ENCODE peak calls at places on chromosomes 5 and 9, in ten cellular contexts. One of them, this sample, is unnamed.

GRCh38 chr5:17326600-17327037 is 109.2 kb downstream of the BASP1 start:
- DNase-seq in hippocampal formation: no peak
- DNase-seq in AG04450: no peak
- DNase-seq in immature natural killer cell: no peak
- DNase-seq in activated naive CD4-positive, alpha-beta T cell treated with anti-CD3 and anti-CD28 coated beads, Interleukin-2, amount 50 U/mL, for 16 hours: no peak
- DNase-seq in caudate nucleus: no peak
- DNase-seq in effector CD4-positive, alpha-beta T cell: no peak
- DNase-seq in GM23338: no peak
- DNase-seq in hypothalamus: no peak
- DNase-seq in non-pigmented ciliary epithelial cell: no peak
- DNase-seq in this sample: no peak

GRCh38 chr9:81320909-81321482 is 368.4 kb downstream of the TLE1 start:
- DNase-seq in hippocampal formation: no peak
- DNase-seq in AG04450: no peak
- DNase-seq in immature natural killer cell: no peak
- DNase-seq in activated naive CD4-positive, alpha-beta T cell treated with anti-CD3 and anti-CD28 coated beads, Interleukin-2, amount 50 U/mL, for 16 hours: no peak
- DNase-seq in caudate nucleus: no peak
- DNase-seq in effector CD4-positive, alpha-beta T cell: no peak
- DNase-seq in GM23338: no peak
- DNase-seq in hypothalamus: no peak
- DNase-seq in non-pigmented ciliary epithelial cell: no peak
- DNase-seq in this sample: no peak

GRCh38 chr5:142013734-142014495 is 1.1 kb upstream of the GNPDA1 start:
- DNase-seq in hippocampal formation: peak; percentile 34
- DNase-seq in AG04450: no peak
- DNase-seq in immature natural killer cell: no peak
- DNase-seq in activated naive CD4-positive, alpha-beta T cell treated with anti-CD3 and anti-CD28 coated beads, Interleukin-2, amount 50 U/mL, for 16 hours: no peak
- DNase-seq in caudate nucleus: no peak
- DNase-seq in effector CD4-positive, alpha-beta T cell: no peak
- DNase-seq in GM23338: no peak
- DNase-seq in hypothalamus: no peak
- DNase-seq in non-pigmented ciliary epithelial cell: no peak
- DNase-seq in this sample: no peak

GRCh38 chr9:17219261-17219660 is 84.4 kb downstream of the CNTLN start:
- DNase-seq in hippocampal formation: no peak
- DNase-seq in AG04450: no peak
- DNase-seq in immature natural killer cell: no peak
- DNase-seq in activated naive CD4-positive, alpha-beta T cell treated with anti-CD3 and anti-CD28 coated beads, Interleukin-2, amount 50 U/mL, for 16 hours: no peak
- DNase-seq in caudate nucleus: no peak
- DNase-seq in effector CD4-positive, alpha-beta T cell: no peak
- DNase-seq in GM23338: no peak
- DNase-seq in hypothalamus: no peak
- DNase-seq in non-pigmented ciliary epithelial cell: no peak
- DNase-seq in this sample: no peak

GRCh38 chr5:54621742-54622141 is 104.2 kb downstream of the SNX18 start:
- DNase-seq in hippocampal formation: no peak
- DNase-seq in AG04450: no peak
- DNase-seq in immature natural killer cell: no peak
- DNase-seq in activated naive CD4-positive, alpha-beta T cell treated with anti-CD3 and anti-CD28 coated beads, Interleukin-2, amount 50 U/mL, for 16 hours: no peak
- DNase-seq in caudate nucleus: no peak
- DNase-seq in effector CD4-positive, alpha-beta T cell: no peak
- DNase-seq in GM23338: no peak
- DNase-seq in hypothalamus: no peak
- DNase-seq in non-pigmented ciliary epithelial cell: no peak
- DNase-seq in this sample: no peak

GRCh38 chr9:34976992-34977391 is 12.6 kb upstream of the DNAJB5 start:
- DNase-seq in hippocampal formation: no peak
- DNase-seq in AG04450: no peak
- DNase-seq in immature natural killer cell: no peak
- DNase-seq in activated naive CD4-positive, alpha-beta T cell treated with anti-CD3 and anti-CD28 coated beads, Interleukin-2, amount 50 U/mL, for 16 hours: no peak
- DNase-seq in caudate nucleus: no peak
- DNase-seq in effector CD4-positive, alpha-beta T cell: no peak
- DNase-seq in GM23338: no peak
- DNase-seq in hypothalamus: no peak
- DNase-seq in non-pigmented ciliary epithelial cell: no peak
- DNase-seq in this sample: no peak

GRCh38 chr5:91383956-91384300 is 811 bp upstream of the ARRDC3 start:
- DNase-seq in hippocampal formation: peak; percentile 73
- DNase-seq in AG04450: no peak
- DNase-seq in immature natural killer cell: no peak
- DNase-seq in activated naive CD4-positive, alpha-beta T cell treated with anti-CD3 and anti-CD28 coated beads, Interleukin-2, amount 50 U/mL, for 16 hours: no peak
- DNase-seq in caudate nucleus: no peak
- DNase-seq in effector CD4-positive, alpha-beta T cell: no peak
- DNase-seq in GM23338: peak; percentile 38
- DNase-seq in hypothalamus: no peak
- DNase-seq in non-pigmented ciliary epithelial cell: no peak
- DNase-seq in this sample: no peak

GRCh38 chr5:109805472-109805871 is 115.7 kb downstream of the MAN2A1 start:
- DNase-seq in hippocampal formation: no peak
- DNase-seq in AG04450: no peak
- DNase-seq in immature natural killer cell: no peak
- DNase-seq in activated naive CD4-positive, alpha-beta T cell treated with anti-CD3 and anti-CD28 coated beads, Interleukin-2, amount 50 U/mL, for 16 hours: no peak
- DNase-seq in caudate nucleus: no peak
- DNase-seq in effector CD4-positive, alpha-beta T cell: no peak
- DNase-seq in GM23338: peak; percentile 11
- DNase-seq in hypothalamus: no peak
- DNase-seq in non-pigmented ciliary epithelial cell: no peak
- DNase-seq in this sample: no peak

GRCh38 chr9:77421506-77422265 is 226.4 kb downstream of the GNA14 start:
- DNase-seq in hippocampal formation: no peak
- DNase-seq in AG04450: no peak
- DNase-seq in immature natural killer cell: no peak
- DNase-seq in activated naive CD4-positive, alpha-beta T cell treated with anti-CD3 and anti-CD28 coated beads, Interleukin-2, amount 50 U/mL, for 16 hours: no peak
- DNase-seq in caudate nucleus: no peak
- DNase-seq in effector CD4-positive, alpha-beta T cell: no peak
- DNase-seq in GM23338: no peak
- DNase-seq in hypothalamus: no peak
- DNase-seq in non-pigmented ciliary epithelial cell: no peak
- DNase-seq in this sample: no peak

GRCh38 chr5:146342882-146343865 is 4.5 kb downstream of the POU4F3 start:
- DNase-seq in hippocampal formation: no peak
- DNase-seq in AG04450: no peak
- DNase-seq in immature natural killer cell: no peak
- DNase-seq in activated naive CD4-positive, alpha-beta T cell treated with anti-CD3 and anti-CD28 coated beads, Interleukin-2, amount 50 U/mL, for 16 hours: no peak
- DNase-seq in caudate nucleus: no peak
- DNase-seq in effector CD4-positive, alpha-beta T cell: no peak
- DNase-seq in GM23338: peak; percentile 65
- DNase-seq in hypothalamus: no peak
- DNase-seq in non-pigmented ciliary epithelial cell: no peak
- DNase-seq in this sample: no peak

GRCh38 chr9:35079041-35079425 is 709 bp downstream of the FANCG start:
- DNase-seq in hippocampal formation: no peak
- DNase-seq in AG04450: no peak
- DNase-seq in immature natural killer cell: no peak
- DNase-seq in activated naive CD4-positive, alpha-beta T cell treated with anti-CD3 and anti-CD28 coated beads, Interleukin-2, amount 50 U/mL, for 16 hours: no peak
- DNase-seq in caudate nucleus: no peak
- DNase-seq in effector CD4-positive, alpha-beta T cell: no peak
- DNase-seq in GM23338: no peak
- DNase-seq in hypothalamus: no peak
- DNase-seq in non-pigmented ciliary epithelial cell: no peak
- DNase-seq in this sample: no peak

GRCh38 chr5:102778478-102778877 is 23.4 kb downstream of the PAM start:
- DNase-seq in hippocampal formation: no peak
- DNase-seq in AG04450: no peak
- DNase-seq in immature natural killer cell: no peak
- DNase-seq in activated naive CD4-positive, alpha-beta T cell treated with anti-CD3 and anti-CD28 coated beads, Interleukin-2, amount 50 U/mL, for 16 hours: no peak
- DNase-seq in caudate nucleus: no peak
- DNase-seq in effector CD4-positive, alpha-beta T cell: no peak
- DNase-seq in GM23338: no peak
- DNase-seq in hypothalamus: no peak
- DNase-seq in non-pigmented ciliary epithelial cell: peak; percentile 52
- DNase-seq in this sample: no peak

GRCh38 chr5:171776176-171776575 is 9.4 kb upstream of the SMIM23 start:
- DNase-seq in hippocampal formation: no peak
- DNase-seq in AG04450: no peak
- DNase-seq in immature natural killer cell: no peak
- DNase-seq in activated naive CD4-positive, alpha-beta T cell treated with anti-CD3 and anti-CD28 coated beads, Interleukin-2, amount 50 U/mL, for 16 hours: no peak
- DNase-seq in caudate nucleus: no peak
- DNase-seq in effector CD4-positive, alpha-beta T cell: no peak
- DNase-seq in GM23338: no peak
- DNase-seq in hypothalamus: no peak
- DNase-seq in non-pigmented ciliary epithelial cell: no peak
- DNase-seq in this sample: no peak

GRCh38 chr5:149759986-149760699 is 30.0 kb downstream of the PPARGC1B start:
- DNase-seq in hippocampal formation: no peak
- DNase-seq in AG04450: no peak
- DNase-seq in immature natural killer cell: no peak
- DNase-seq in activated naive CD4-positive, alpha-beta T cell treated with anti-CD3 and anti-CD28 coated beads, Interleukin-2, amount 50 U/mL, for 16 hours: no peak
- DNase-seq in caudate nucleus: no peak
- DNase-seq in effector CD4-positive, alpha-beta T cell: no peak
- DNase-seq in GM23338: no peak
- DNase-seq in hypothalamus: no peak
- DNase-seq in non-pigmented ciliary epithelial cell: no peak
- DNase-seq in this sample: no peak

GRCh38 chr5:90345684-90346083 is 63.9 kb downstream of the CETN3 start:
- DNase-seq in hippocampal formation: no peak
- DNase-seq in AG04450: no peak
- DNase-seq in immature natural killer cell: no peak
- DNase-seq in activated naive CD4-positive, alpha-beta T cell treated with anti-CD3 and anti-CD28 coated beads, Interleukin-2, amount 50 U/mL, for 16 hours: no peak
- DNase-seq in caudate nucleus: no peak
- DNase-seq in effector CD4-positive, alpha-beta T cell: no peak
- DNase-seq in GM23338: peak; percentile 12
- DNase-seq in hypothalamus: no peak
- DNase-seq in non-pigmented ciliary epithelial cell: no peak
- DNase-seq in this sample: no peak

GRCh38 chr5:140338336-140338735 is 8.1 kb downstream of the HBEGF start:
- DNase-seq in hippocampal formation: no peak
- DNase-seq in AG04450: no peak
- DNase-seq in immature natural killer cell: no peak
- DNase-seq in activated naive CD4-positive, alpha-beta T cell treated with anti-CD3 and anti-CD28 coated beads, Interleukin-2, amount 50 U/mL, for 16 hours: no peak
- DNase-seq in caudate nucleus: no peak
- DNase-seq in effector CD4-positive, alpha-beta T cell: no peak
- DNase-seq in GM23338: no peak
- DNase-seq in hypothalamus: no peak
- DNase-seq in non-pigmented ciliary epithelial cell: no peak
- DNase-seq in this sample: no peak

GRCh38 chr9:83633260-83633659 is 10.3 kb downstream of the IDNK start:
- DNase-seq in hippocampal formation: no peak
- DNase-seq in AG04450: no peak
- DNase-seq in immature natural killer cell: no peak
- DNase-seq in activated naive CD4-positive, alpha-beta T cell treated with anti-CD3 and anti-CD28 coated beads, Interleukin-2, amount 50 U/mL, for 16 hours: no peak
- DNase-seq in caudate nucleus: no peak
- DNase-seq in effector CD4-positive, alpha-beta T cell: no peak
- DNase-seq in GM23338: no peak
- DNase-seq in hypothalamus: no peak
- DNase-seq in non-pigmented ciliary epithelial cell: no peak
- DNase-seq in this sample: no peak

GRCh38 chr5:168527756-168528295 is 1.3 kb upstream of the FBLL1 start:
- DNase-seq in hippocampal formation: no peak
- DNase-seq in AG04450: no peak
- DNase-seq in immature natural killer cell: no peak
- DNase-seq in activated naive CD4-positive, alpha-beta T cell treated with anti-CD3 and anti-CD28 coated beads, Interleukin-2, amount 50 U/mL, for 16 hours: no peak
- DNase-seq in caudate nucleus: no peak
- DNase-seq in effector CD4-positive, alpha-beta T cell: no peak
- DNase-seq in GM23338: no peak
- DNase-seq in hypothalamus: no peak
- DNase-seq in non-pigmented ciliary epithelial cell: no peak
- DNase-seq in this sample: no peak

GRCh38 chr5:54671111-54671531 is 153.6 kb downstream of the SNX18 start:
- DNase-seq in hippocampal formation: no peak
- DNase-seq in AG04450: no peak
- DNase-seq in immature natural killer cell: no peak
- DNase-seq in activated naive CD4-positive, alpha-beta T cell treated with anti-CD3 and anti-CD28 coated beads, Interleukin-2, amount 50 U/mL, for 16 hours: no peak
- DNase-seq in caudate nucleus: no peak
- DNase-seq in effector CD4-positive, alpha-beta T cell: no peak
- DNase-seq in GM23338: no peak
- DNase-seq in hypothalamus: no peak
- DNase-seq in non-pigmented ciliary epithelial cell: no peak
- DNase-seq in this sample: no peak

GRCh38 chr9:116550728-116551436 is 136.2 kb upstream of the TRIM32 start:
- DNase-seq in hippocampal formation: no peak
- DNase-seq in AG04450: no peak
- DNase-seq in immature natural killer cell: no peak
- DNase-seq in activated naive CD4-positive, alpha-beta T cell treated with anti-CD3 and anti-CD28 coated beads, Interleukin-2, amount 50 U/mL, for 16 hours: no peak
- DNase-seq in caudate nucleus: no peak
- DNase-seq in effector CD4-positive, alpha-beta T cell: no peak
- DNase-seq in GM23338: peak; percentile 24
- DNase-seq in hypothalamus: no peak
- DNase-seq in non-pigmented ciliary epithelial cell: no peak
- DNase-seq in this sample: no peak

GRCh38 chr5:43315262-43315661 is 2.0 kb upstream of the HMGCS1 start:
- DNase-seq in hippocampal formation: no peak
- DNase-seq in AG04450: no peak
- DNase-seq in immature natural killer cell: no peak
- DNase-seq in activated naive CD4-positive, alpha-beta T cell treated with anti-CD3 and anti-CD28 coated beads, Interleukin-2, amount 50 U/mL, for 16 hours: peak; percentile 26
- DNase-seq in caudate nucleus: no peak
- DNase-seq in effector CD4-positive, alpha-beta T cell: no peak
- DNase-seq in GM23338: no peak
- DNase-seq in hypothalamus: no peak
- DNase-seq in non-pigmented ciliary epithelial cell: no peak
- DNase-seq in this sample: no peak

GRCh38 chr9:81314525-81314924 is 374.8 kb downstream of the TLE1 start:
- DNase-seq in hippocampal formation: no peak
- DNase-seq in AG04450: no peak
- DNase-seq in immature natural killer cell: no peak
- DNase-seq in activated naive CD4-positive, alpha-beta T cell treated with anti-CD3 and anti-CD28 coated beads, Interleukin-2, amount 50 U/mL, for 16 hours: no peak
- DNase-seq in caudate nucleus: no peak
- DNase-seq in effector CD4-positive, alpha-beta T cell: no peak
- DNase-seq in GM23338: no peak
- DNase-seq in hypothalamus: no peak
- DNase-seq in non-pigmented ciliary epithelial cell: no peak
- DNase-seq in this sample: no peak

GRCh38 chr5:125372694-125373621 is 626.5 kb upstream of the ZNF608 start:
- DNase-seq in hippocampal formation: peak; percentile 87
- DNase-seq in AG04450: peak; percentile 18
- DNase-seq in immature natural killer cell: no peak
- DNase-seq in activated naive CD4-positive, alpha-beta T cell treated with anti-CD3 and anti-CD28 coated beads, Interleukin-2, amount 50 U/mL, for 16 hours: no peak
- DNase-seq in caudate nucleus: peak; percentile 8
- DNase-seq in effector CD4-positive, alpha-beta T cell: no peak
- DNase-seq in GM23338: peak; percentile 69
- DNase-seq in hypothalamus: no peak
- DNase-seq in non-pigmented ciliary epithelial cell: peak; percentile 56
- DNase-seq in this sample: no peak

GRCh38 chr5:154858972-154859950 is 834 bp downstream of the CNOT8 start:
- DNase-seq in hippocampal formation: no peak
- DNase-seq in AG04450: no peak
- DNase-seq in immature natural killer cell: peak; percentile 22
- DNase-seq in activated naive CD4-positive, alpha-beta T cell treated with anti-CD3 and anti-CD28 coated beads, Interleukin-2, amount 50 U/mL, for 16 hours: no peak
- DNase-seq in caudate nucleus: no peak
- DNase-seq in effector CD4-positive, alpha-beta T cell: no peak
- DNase-seq in GM23338: no peak
- DNase-seq in hypothalamus: no peak
- DNase-seq in non-pigmented ciliary epithelial cell: no peak
- DNase-seq in this sample: peak; percentile 73

GRCh38 chr9:124220551-124221451 is 36.9 kb upstream of the NEK6 start:
- DNase-seq in hippocampal formation: peak; percentile 8
- DNase-seq in AG04450: no peak
- DNase-seq in immature natural killer cell: no peak
- DNase-seq in activated naive CD4-positive, alpha-beta T cell treated with anti-CD3 and anti-CD28 coated beads, Interleukin-2, amount 50 U/mL, for 16 hours: no peak
- DNase-seq in caudate nucleus: peak; percentile 24
- DNase-seq in effector CD4-positive, alpha-beta T cell: no peak
- DNase-seq in GM23338: no peak
- DNase-seq in hypothalamus: no peak
- DNase-seq in non-pigmented ciliary epithelial cell: no peak
- DNase-seq in this sample: peak; percentile 19

GRCh38 chr5:172167893-172168292 is 20.1 kb downstream of the STK10 start:
- DNase-seq in hippocampal formation: no peak
- DNase-seq in AG04450: no peak
- DNase-seq in immature natural killer cell: no peak
- DNase-seq in activated naive CD4-positive, alpha-beta T cell treated with anti-CD3 and anti-CD28 coated beads, Interleukin-2, amount 50 U/mL, for 16 hours: no peak
- DNase-seq in caudate nucleus: no peak
- DNase-seq in effector CD4-positive, alpha-beta T cell: no peak
- DNase-seq in GM23338: peak; percentile 37
- DNase-seq in hypothalamus: no peak
- DNase-seq in non-pigmented ciliary epithelial cell: no peak
- DNase-seq in this sample: no peak

GRCh38 chr5:135393691-135394090 is 5.3 kb downstream of the MACROH2A1 start:
- DNase-seq in hippocampal formation: no peak
- DNase-seq in AG04450: peak; percentile 38
- DNase-seq in immature natural killer cell: no peak
- DNase-seq in activated naive CD4-positive, alpha-beta T cell treated with anti-CD3 and anti-CD28 coated beads, Interleukin-2, amount 50 U/mL, for 16 hours: no peak
- DNase-seq in caudate nucleus: no peak
- DNase-seq in effector CD4-positive, alpha-beta T cell: no peak
- DNase-seq in GM23338: no peak
- DNase-seq in hypothalamus: no peak
- DNase-seq in non-pigmented ciliary epithelial cell: no peak
- DNase-seq in this sample: no peak

GRCh38 chr5:168147536-168148460 is 143.6 kb upstream of the WWC1 start:
- DNase-seq in hippocampal formation: no peak
- DNase-seq in AG04450: no peak
- DNase-seq in immature natural killer cell: no peak
- DNase-seq in activated naive CD4-positive, alpha-beta T cell treated with anti-CD3 and anti-CD28 coated beads, Interleukin-2, amount 50 U/mL, for 16 hours: no peak
- DNase-seq in caudate nucleus: no peak
- DNase-seq in effector CD4-positive, alpha-beta T cell: no peak
- DNase-seq in GM23338: no peak
- DNase-seq in hypothalamus: no peak
- DNase-seq in non-pigmented ciliary epithelial cell: no peak
- DNase-seq in this sample: no peak

This sample was measured in GF-D8.